ENCODE peak calls at places on chromosomes 3 and 15, in six cellular contexts. V, X, Z, T, C and S are unnamed samples.

GRCh38 chr3:129176051-129176450 is 7.6 kb downstream of the CNBP start:
- DNase-seq in V (no peak), X (no peak), Z (no peak), T (no peak), C (no peak), S (no peak)

GRCh38 chr15:59170295-59170881 is 36.3 kb upstream of the LDHAL6B start:
- DNase-seq in V (no peak), X (no peak), Z (no peak), T (peak), C (no peak), S (no peak)

GRCh38 chr3:17115186-17115585 is 230.4 kb downstream of the PLCL2 start:
- DNase-seq in V (no peak), X (no peak), Z (no peak), T (no peak), C (no peak), S (no peak)

GRCh38 chr3:65039754-65040210 is 352.0 kb upstream of the ADAMTS9 start:
- DNase-seq in V (no peak), X (no peak), Z (no peak), T (no peak), C (no peak), S (no peak)

GRCh38 chr3:195896361-195897080 is 11.8 kb downstream of the TNK2 start:
- DNase-seq in V (no peak), X (no peak), Z (no peak), T (peak), C (peak), S (no peak)

GRCh38 chr3:119937229-119937628 is 155.3 kb downstream of the NR1I2 start:
- DNase-seq in V (peak), X (no peak), Z (no peak), T (no peak), C (no peak), S (no peak)

GRCh38 chr3:150599611-150600297 is 3.4 kb upstream of the SELENOT start:
- DNase-seq in V (no peak), X (no peak), Z (no peak), T (no peak), C (no peak), S (no peak)

GRCh38 chr3:440826-441225 is 244.3 kb downstream of the CHL1 start:
- DNase-seq in V (no peak), X (no peak), Z (no peak), T (no peak), C (no peak), S (no peak)

GRCh38 chr3:135809038-135809437 is 156.5 kb upstream of the PPP2R3A start:
- DNase-seq in V (no peak), X (peak), Z (no peak), T (no peak), C (no peak), S (no peak)

GRCh38 chr3:174168538-174169254 is 690.4 kb upstream of the NAALADL2 start:
- DNase-seq in V (no peak), X (no peak), Z (no peak), T (no peak), C (no peak), S (peak)

GRCh38 chr3:56725175-56725574 is 42.1 kb upstream of the TASOR start:
- DNase-seq in V (peak), X (no peak), Z (no peak), T (no peak), C (no peak), S (no peak)

GRCh38 chr3:158405507-158405906 is 165.5 kb upstream of the MLF1 start:
- DNase-seq in V (no peak), X (no peak), Z (no peak), T (no peak), C (no peak), S (no peak)

GRCh38 chr15:68585574-68586273 is 6.9 kb downstream of the CORO2B start:
- DNase-seq in V (no peak), X (no peak), Z (no peak), T (no peak), C (no peak), S (no peak)

GRCh38 chr3:60304103-60304502 is 947.1 kb downstream of the FHIT start:
- DNase-seq in V (no peak), X (no peak), Z (no peak), T (no peak), C (no peak), S (no peak)

GRCh38 chr3:78506038-78506437 is 1261.8 kb downstream of the ROBO1 start:
- DNase-seq in V (no peak), X (no peak), Z (no peak), T (no peak), C (no peak), S (no peak)

GRCh38 chr3:106881177-106881576 is 496.1 kb upstream of the CCDC54 start:
- DNase-seq in V (no peak), X (no peak), Z (no peak), T (no peak), C (no peak), S (no peak)

GRCh38 chr15:66072616-66073361 is 180.8 kb downstream of the MEGF11 start:
- DNase-seq in V (no peak), X (no peak), Z (no peak), T (no peak), C (no peak), S (no peak)

GRCh38 chr3:167350245-167350862 is 29.7 kb downstream of the ZBBX start:
- DNase-seq in V (no peak), X (no peak), Z (no peak), T (no peak), C (peak), S (peak)

GRCh38 chr3:65811050-65811766 is 227.5 kb downstream of the MAGI1 start:
- DNase-seq in V (no peak), X (no peak), Z (no peak), T (no peak), C (no peak), S (no peak)

GRCh38 chr3:56042326-56042951 is 425.8 kb downstream of the ERC2 start:
- DNase-seq in V (no peak), X (peak), Z (no peak), T (no peak), C (peak), S (peak)

GRCh38 chr3:31606453-31606852 is 73.7 kb downstream of the STT3B start:
- DNase-seq in V (no peak), X (no peak), Z (no peak), T (no peak), C (no peak), S (no peak)

GRCh38 chr3:122680381-122681293 is at the start of gene PARP14:
- DNase-seq in V (peak), X (peak), Z (peak), T (peak), C (no peak), S (peak)

GRCh38 chr3:183980408-183980807 is 37.3 kb downstream of the ABCC5 start:
- DNase-seq in V (no peak), X (no peak), Z (no peak), T (peak), C (no peak), S (no peak)

GRCh38 chr3:101068876-101069606 is 75.8 kb upstream of the ABI3BP start:
- DNase-seq in V (no peak), X (no peak), Z (no peak), T (no peak), C (no peak), S (no peak)

GRCh38 chr3:16280671-16281070 is 15.7 kb downstream of the OXNAD1 start:
- DNase-seq in V (no peak), X (no peak), Z (no peak), T (no peak), C (no peak), S (no peak)

GRCh38 chr3:32018723-32019564 is 37.4 kb downstream of the ZNF860 start:
- DNase-seq in V (peak), X (peak), Z (no peak), T (no peak), C (peak), S (peak)

GRCh38 chr3:120816728-120817127 is 74.2 kb downstream of the GTF2E1 start:
- DNase-seq in V (no peak), X (no peak), Z (no peak), T (no peak), C (no peak), S (no peak)

GRCh38 chr15:94324835-94325767 is 93.7 kb downstream of the MCTP2 start:
- DNase-seq in V (no peak), X (no peak), Z (no peak), T (no peak), C (no peak), S (no peak)